ENCODE peak calls at places on chromosomes 3 and 15, in nine cellular contexts. Q, V, N, T, Z, J, W, C and Y are unnamed samples.

GRCh38 chr15:101578443-101578894 is 73.7 kb downstream of the TM2D3 start:
- DNase-seq in Q (no peak), V (no peak), N (no peak), T (peak), Z (no peak), J (no peak), W (no peak), C (peak), Y (no peak)

GRCh38 chr3:130077636-130078035 is 4.0 kb upstream of the ALG1L2 start:
- DNase-seq in Q (no peak), V (no peak), N (no peak), T (no peak), Z (no peak), J (no peak), W (no peak), C (no peak), Y (no peak)

GRCh38 chr3:5739949-5740348 is 552.4 kb downstream of the EDEM1 start:
- DNase-seq in Q (no peak), V (no peak), N (no peak), T (no peak), Z (no peak), J (no peak), W (no peak), C (no peak), Y (no peak)

GRCh38 chr15:59687831-59688230 is 1.3 kb downstream of the BNIP2 start:
- DNase-seq in Q (no peak), V (no peak), N (peak), T (peak), Z (no peak), J (peak), W (peak), C (peak), Y (peak)

GRCh38 chr3:172905480-172905850 is 154.9 kb downstream of the ECT2 start:
- DNase-seq in Q (no peak), V (no peak), N (peak), T (peak), Z (no peak), J (no peak), W (no peak), C (peak), Y (no peak)

GRCh38 chr3:46860381-46861292 is 2.6 kb downstream of the MYL3 start:
- DNase-seq in Q (no peak), V (peak), N (no peak), T (no peak), Z (peak), J (no peak), W (no peak), C (no peak), Y (no peak)

GRCh38 chr3:106006001-106006400 is 137.2 kb upstream of the CBLB start:
- DNase-seq in Q (no peak), V (no peak), N (peak), T (peak), Z (no peak), J (no peak), W (no peak), C (peak), Y (peak)

GRCh38 chr15:96107922-96108321 is 222.6 kb upstream of the NR2F2 start:
- DNase-seq in Q (no peak), V (no peak), N (no peak), T (peak), Z (no peak), J (no peak), W (no peak), C (peak), Y (peak)

GRCh38 chr3:13268120-13268519 is 152.0 kb downstream of the NUP210 start:
- DNase-seq in Q (no peak), V (no peak), N (no peak), T (no peak), Z (no peak), J (no peak), W (no peak), C (no peak), Y (no peak)

GRCh38 chr15:55969582-55969981 is 23.8 kb downstream of the NEDD4 start:
- DNase-seq in Q (no peak), V (no peak), N (no peak), T (no peak), Z (no peak), J (no peak), W (no peak), C (no peak), Y (peak)

GRCh38 chr3:124530916-124531315 is 199.3 kb upstream of the UMPS start:
- DNase-seq in Q (no peak), V (no peak), N (no peak), T (no peak), Z (no peak), J (no peak), W (no peak), C (no peak), Y (no peak)

GRCh38 chr15:51629612-51630011 is 7.0 kb upstream of the DMXL2 start:
- DNase-seq in Q (no peak), V (no peak), N (no peak), T (peak), Z (no peak), J (no peak), W (no peak), C (peak), Y (no peak)

GRCh38 chr3:135905058-135905724 is 60.3 kb upstream of the PPP2R3A start:
- DNase-seq in Q (no peak), V (no peak), N (peak), T (peak), Z (no peak), J (no peak), W (no peak), C (peak), Y (peak)

GRCh38 chr3:159200176-159200575 is 398.3 kb downstream of the MFSD1 start:
- DNase-seq in Q (no peak), V (no peak), N (peak), T (peak), Z (no peak), J (no peak), W (no peak), C (peak), Y (no peak)

GRCh38 chr3:177150970-177151627 is 46.2 kb downstream of the TBL1XR1 start:
- DNase-seq in Q (no peak), V (no peak), N (peak), T (peak), Z (no peak), J (no peak), W (no peak), C (peak), Y (peak)
- H3K4me3 ChIP-seq in Q (peak), V (no peak), N (no peak), T (no peak), Z (no peak), J (no peak), W (no peak), C (no peak), Y (no peak)

GRCh38 chr3:195116393-195117185 is 154.4 kb downstream of the XXYLT1 start:
- DNase-seq in Q (no peak), V (no peak), N (no peak), T (no peak), Z (no peak), J (no peak), W (no peak), C (no peak), Y (no peak)
- H3K4me3 ChIP-seq in Q (no peak), V (no peak), N (no peak), T (no peak), Z (no peak), J (no peak), W (no peak), C (no peak), Y (no peak)

GRCh38 chr3:188979236-188979635 is 192.5 kb upstream of the TPRG1 start:
- DNase-seq in Q (no peak), V (no peak), N (no peak), T (no peak), Z (no peak), J (no peak), W (no peak), C (no peak), Y (no peak)

GRCh38 chr3:188975612-188976314 is 196.0 kb upstream of the TPRG1 start:
- DNase-seq in Q (no peak), V (no peak), N (peak), T (peak), Z (no peak), J (no peak), W (no peak), C (no peak), Y (peak)

GRCh38 chr3:188974856-188975611 is 196.7 kb upstream of the TPRG1 start:
- DNase-seq in Q (no peak), V (no peak), N (peak), T (peak), Z (no peak), J (no peak), W (no peak), C (peak), Y (peak)

GRCh38 chr3:188978772-188979171 is 193.0 kb upstream of the TPRG1 start:
- DNase-seq in Q (no peak), V (no peak), N (peak), T (peak), Z (no peak), J (no peak), W (no peak), C (peak), Y (peak)

DNA sequence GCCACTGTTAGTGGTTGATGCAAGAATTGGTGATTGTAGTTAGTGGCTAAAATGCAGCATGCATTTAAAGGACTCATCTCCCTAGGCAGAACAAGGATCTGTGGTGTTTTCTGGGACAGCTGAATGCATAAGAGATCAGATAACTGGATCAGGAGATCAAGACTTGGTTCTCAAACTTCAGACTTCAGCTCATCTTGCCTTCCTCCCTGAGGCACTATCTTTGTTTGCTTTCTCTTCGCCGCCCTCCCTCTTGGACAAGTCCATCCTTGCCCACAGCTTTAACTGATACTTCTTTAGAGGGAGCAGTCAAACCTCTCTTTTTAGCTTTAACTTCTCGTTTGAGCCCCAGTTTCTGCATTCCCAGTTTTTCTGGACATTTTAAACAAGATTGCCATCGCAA is 195.4 kb upstream of the TPRG1 start:
- DNase-seq in Q (no peak), V (no peak), N (no peak), T (no peak), Z (no peak), J (no peak), W (no peak), C (no peak), Y (no peak)
- H3K4me3 ChIP-seq in Q (no peak), V (no peak), N (peak), T (no peak), Z (no peak), J (no peak), W (no peak), C (no peak), Y (peak)

DNA sequence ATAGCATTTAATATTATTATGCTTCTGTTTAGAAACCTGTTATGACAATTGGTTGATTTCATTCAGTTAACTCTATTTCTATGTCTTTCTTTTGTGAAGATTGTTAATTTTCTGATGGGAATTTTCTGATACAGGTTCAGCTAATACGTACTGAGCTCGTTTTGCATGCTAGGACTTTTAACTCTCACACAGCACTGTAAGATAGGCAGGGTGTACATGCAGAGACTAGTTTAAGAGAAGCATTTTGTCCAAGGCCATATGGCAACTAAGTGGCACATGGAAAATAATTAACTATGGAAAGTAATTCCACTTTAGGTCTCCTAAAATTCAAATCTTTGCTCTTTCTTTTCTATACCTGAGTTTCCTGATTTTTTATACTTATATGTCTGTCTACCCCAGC is 81.9 kb downstream of the IL1RAP start:
- DNase-seq in Q (no peak), V (no peak), N (no peak), T (no peak), Z (no peak), J (no peak), W (no peak), C (no peak), Y (no peak)
- H3K4me3 ChIP-seq in Q (no peak), V (no peak), N (no peak), T (no peak), Z (no peak), J (no peak), W (no peak), C (no peak), Y (no peak)

GRCh38 chr3:176683382-176683781 is 513.9 kb downstream of the TBL1XR1 start:
- DNase-seq in Q (no peak), V (no peak), N (no peak), T (no peak), Z (no peak), J (no peak), W (no peak), C (no peak), Y (no peak)
- H3K4me3 ChIP-seq in Q (no peak), V (no peak), N (no peak), T (no peak), Z (no peak), J (no peak), W (no peak), C (no peak), Y (no peak)

GRCh38 chr15:66505818-66506217 is 692 bp downstream of the ZWILCH start:
- DNase-seq in Q (no peak), V (no peak), N (no peak), T (no peak), Z (no peak), J (no peak), W (no peak), C (no peak), Y (no peak)

GRCh38 chr15:66505430-66505811 is 295 bp downstream of the ZWILCH start:
- DNase-seq in Q (no peak), V (no peak), N (no peak), T (peak), Z (no peak), J (no peak), W (no peak), C (no peak), Y (no peak)

GRCh38 chr15:66503780-66504562 is 684 bp downstream of the RPL4 start:
- DNase-seq in Q (no peak), V (no peak), N (no peak), T (peak), Z (no peak), J (no peak), W (no peak), C (no peak), Y (no peak)

GRCh38 chr15:66504563-66505429 is at the start of the genes RPL4 and ZWILCH:
- DNase-seq in Q (peak), V (peak), N (peak), T (peak), Z (peak), J (peak), W (peak), C (peak), Y (peak)

DNA sequence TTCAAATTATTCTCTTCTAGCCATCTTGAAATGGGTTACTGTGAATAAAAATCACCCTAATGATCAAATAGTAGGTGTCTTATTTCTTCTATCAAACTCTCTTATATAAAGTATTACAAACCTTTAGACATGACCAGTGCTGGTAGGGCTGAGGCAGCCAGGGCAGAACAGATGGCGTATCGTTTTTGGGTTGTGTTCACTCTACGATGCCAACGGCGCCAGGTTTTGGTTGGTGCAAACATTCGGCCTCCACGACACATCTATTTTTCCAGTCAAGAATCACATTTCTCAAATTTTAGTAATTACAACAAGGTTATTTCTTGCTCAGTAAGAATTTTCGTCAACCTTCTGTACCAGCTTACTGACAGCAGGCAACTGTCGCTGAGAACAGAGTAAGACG is 2.2 kb downstream of the RPL4 start:
- DNase-seq in Q (no peak), V (no peak), N (no peak), T (no peak), Z (no peak), J (no peak), W (no peak), C (no peak), Y (no peak)
- H3K4me3 ChIP-seq in Q (no peak), V (peak), N (peak), T (peak), Z (no peak), J (peak), W (no peak), C (peak), Y (peak)

DNA sequence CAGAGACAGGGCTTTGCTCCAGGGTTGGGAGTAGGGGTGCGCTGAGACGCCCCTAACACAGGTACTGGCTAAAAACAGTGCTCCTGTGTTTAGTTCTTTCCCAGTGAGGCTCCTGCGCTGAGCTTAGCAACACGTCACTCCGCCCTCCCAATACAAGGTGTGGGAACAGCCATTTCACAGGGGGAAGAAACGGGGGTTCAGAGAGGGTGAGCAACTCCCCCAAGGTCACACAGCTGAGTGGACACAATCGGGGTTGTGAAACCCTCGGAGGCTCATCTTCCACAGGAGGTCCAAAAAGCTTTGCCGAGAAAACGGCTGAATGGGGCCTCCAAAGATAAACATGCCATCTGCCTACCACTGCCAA is 628 bp downstream of the PRRT3 start:
- DNase-seq in Q (no peak), V (no peak), N (no peak), T (no peak), Z (no peak), J (no peak), W (no peak), C (no peak), Y (no peak)
- H3K4me3 ChIP-seq in Q (peak), V (peak), N (peak), T (peak), Z (no peak), J (peak), W (peak), C (peak), Y (peak)